ENCODE peak calls at places on chromosome 2, in six cellular contexts. One of them, this sample, is unnamed.

GRCh38 chr2:147843864-147844690 is 752 bp upstream of the ACVR2A start:
- DNase-seq in stimulated activated CD8-positive, alpha-beta memory T cell treated with anti-CD3 and anti-CD28 coated beads, Interleukin-15, amount 100 ng/mL, for 24 hours: peak
- DNase-seq in non-pigmented ciliary epithelial cell: peak
- DNase-seq in GM13977: peak
- DNase-seq in NCI-H1092 treated with DMSO at 0.1 percent for 48 hours: peak
- DNase-seq in cardiac septum: peak
- DNase-seq in this sample: peak

GRCh38 chr2:46196871-46197462 is 100.2 kb upstream of the EPAS1 start:
- DNase-seq in stimulated activated CD8-positive, alpha-beta memory T cell treated with anti-CD3 and anti-CD28 coated beads, Interleukin-15, amount 100 ng/mL, for 24 hours: no peak
- DNase-seq in non-pigmented ciliary epithelial cell: no peak
- DNase-seq in GM13977: no peak
- DNase-seq in NCI-H1092 treated with DMSO at 0.1 percent for 48 hours: no peak
- DNase-seq in cardiac septum: no peak
- DNase-seq in this sample: no peak

GRCh38 chr2:120715941-120716340 is 19.7 kb upstream of the GLI2 start:
- DNase-seq in stimulated activated CD8-positive, alpha-beta memory T cell treated with anti-CD3 and anti-CD28 coated beads, Interleukin-15, amount 100 ng/mL, for 24 hours: no peak
- DNase-seq in non-pigmented ciliary epithelial cell: no peak
- DNase-seq in GM13977: no peak
- DNase-seq in NCI-H1092 treated with DMSO at 0.1 percent for 48 hours: no peak
- DNase-seq in cardiac septum: peak
- DNase-seq in this sample: no peak

GRCh38 chr2:129712586-129712985 is 266.9 kb upstream of the RAB6C start:
- DNase-seq in stimulated activated CD8-positive, alpha-beta memory T cell treated with anti-CD3 and anti-CD28 coated beads, Interleukin-15, amount 100 ng/mL, for 24 hours: no peak
- DNase-seq in non-pigmented ciliary epithelial cell: no peak
- DNase-seq in GM13977: no peak
- DNase-seq in NCI-H1092 treated with DMSO at 0.1 percent for 48 hours: no peak
- DNase-seq in cardiac septum: no peak
- DNase-seq in this sample: peak

GRCh38 chr2:21025690-21026478 is 18.0 kb downstream of the APOB start:
- DNase-seq in stimulated activated CD8-positive, alpha-beta memory T cell treated with anti-CD3 and anti-CD28 coated beads, Interleukin-15, amount 100 ng/mL, for 24 hours: no peak
- DNase-seq in non-pigmented ciliary epithelial cell: no peak
- DNase-seq in GM13977: no peak
- DNase-seq in NCI-H1092 treated with DMSO at 0.1 percent for 48 hours: no peak
- DNase-seq in cardiac septum: no peak
- DNase-seq in this sample: no peak

GRCh38 chr2:85974395-85974794 is 85.6 kb upstream of the ST3GAL5 start:
- DNase-seq in stimulated activated CD8-positive, alpha-beta memory T cell treated with anti-CD3 and anti-CD28 coated beads, Interleukin-15, amount 100 ng/mL, for 24 hours: no peak
- DNase-seq in non-pigmented ciliary epithelial cell: no peak
- DNase-seq in GM13977: no peak
- DNase-seq in NCI-H1092 treated with DMSO at 0.1 percent for 48 hours: no peak
- DNase-seq in cardiac septum: no peak
- DNase-seq in this sample: no peak

GRCh38 chr2:22110244-22110651 is 986.5 kb downstream of the TDRD15 start:
- DNase-seq in stimulated activated CD8-positive, alpha-beta memory T cell treated with anti-CD3 and anti-CD28 coated beads, Interleukin-15, amount 100 ng/mL, for 24 hours: no peak
- DNase-seq in non-pigmented ciliary epithelial cell: no peak
- DNase-seq in GM13977: no peak
- DNase-seq in NCI-H1092 treated with DMSO at 0.1 percent for 48 hours: no peak
- DNase-seq in cardiac septum: no peak
- DNase-seq in this sample: no peak

GRCh38 chr2:45984896-45985488 is 312.2 kb upstream of the EPAS1 start:
- DNase-seq in stimulated activated CD8-positive, alpha-beta memory T cell treated with anti-CD3 and anti-CD28 coated beads, Interleukin-15, amount 100 ng/mL, for 24 hours: no peak
- DNase-seq in non-pigmented ciliary epithelial cell: no peak
- DNase-seq in GM13977: no peak
- DNase-seq in NCI-H1092 treated with DMSO at 0.1 percent for 48 hours: no peak
- DNase-seq in cardiac septum: peak
- DNase-seq in this sample: no peak

GRCh38 chr2:218878941-218879761 is 1.5 kb upstream of the WNT10A start:
- DNase-seq in stimulated activated CD8-positive, alpha-beta memory T cell treated with anti-CD3 and anti-CD28 coated beads, Interleukin-15, amount 100 ng/mL, for 24 hours: no peak
- DNase-seq in non-pigmented ciliary epithelial cell: no peak
- DNase-seq in GM13977: no peak
- DNase-seq in NCI-H1092 treated with DMSO at 0.1 percent for 48 hours: no peak
- DNase-seq in cardiac septum: no peak
- DNase-seq in this sample: no peak

GRCh38 chr2:96260404-96261260 is 5.2 kb downstream of the TMEM127 start:
- DNase-seq in stimulated activated CD8-positive, alpha-beta memory T cell treated with anti-CD3 and anti-CD28 coated beads, Interleukin-15, amount 100 ng/mL, for 24 hours: no peak
- DNase-seq in non-pigmented ciliary epithelial cell: no peak
- DNase-seq in GM13977: peak
- DNase-seq in NCI-H1092 treated with DMSO at 0.1 percent for 48 hours: peak
- DNase-seq in cardiac septum: peak
- DNase-seq in this sample: peak

GRCh38 chr2:39068290-39068689 is 52.6 kb downstream of the SOS1 start:
- DNase-seq in stimulated activated CD8-positive, alpha-beta memory T cell treated with anti-CD3 and anti-CD28 coated beads, Interleukin-15, amount 100 ng/mL, for 24 hours: no peak
- DNase-seq in non-pigmented ciliary epithelial cell: no peak
- DNase-seq in GM13977: no peak
- DNase-seq in NCI-H1092 treated with DMSO at 0.1 percent for 48 hours: no peak
- DNase-seq in cardiac septum: no peak
- DNase-seq in this sample: no peak

GRCh38 chr2:3130444-3130843 is 247.2 kb downstream of the EIPR1 start:
- DNase-seq in stimulated activated CD8-positive, alpha-beta memory T cell treated with anti-CD3 and anti-CD28 coated beads, Interleukin-15, amount 100 ng/mL, for 24 hours: no peak
- DNase-seq in non-pigmented ciliary epithelial cell: no peak
- DNase-seq in GM13977: no peak
- DNase-seq in NCI-H1092 treated with DMSO at 0.1 percent for 48 hours: no peak
- DNase-seq in cardiac septum: no peak
- DNase-seq in this sample: no peak

GRCh38 chr2:143140864-143141637 is 11.8 kb downstream of the ARHGAP15 start:
- DNase-seq in stimulated activated CD8-positive, alpha-beta memory T cell treated with anti-CD3 and anti-CD28 coated beads, Interleukin-15, amount 100 ng/mL, for 24 hours: no peak
- DNase-seq in non-pigmented ciliary epithelial cell: no peak
- DNase-seq in GM13977: peak
- DNase-seq in NCI-H1092 treated with DMSO at 0.1 percent for 48 hours: no peak
- DNase-seq in cardiac septum: no peak
- DNase-seq in this sample: no peak

This sample was measured in GM03348.